ENCODE peak calls at places on chromosomes 2 and 18, in eight cellular contexts. One of them, this sample, is unnamed.

GRCh38 chr18:4068552-4069158 is 386.5 kb downstream of the DLGAP1 start:
- DNase-seq in body of pancreas: peak
- DNase-seq in brain microvascular endothelial cell: peak
- DNase-seq in fibroblast of pulmonary artery: peak
- DNase-seq in stomach: no peak
- DNase-seq in psoas muscle: no peak
- DNase-seq in GM06990: peak
- DNase-seq in neural progenitor cell: peak
- DNase-seq in this sample: no peak

GRCh38 chr2:240426797-240427721 is 8.4 kb upstream of the GPC1 start:
- DNase-seq in GM06990: no peak
- DNase-seq in body of pancreas: peak
- DNase-seq in fibroblast of pulmonary artery: peak
- DNase-seq in brain microvascular endothelial cell: peak
- DNase-seq in neural progenitor cell: no peak
- DNase-seq in psoas muscle: no peak
- DNase-seq in stomach: peak
- DNase-seq in this sample: no peak

GRCh38 chr18:58249677-58250076 is 205.7 kb downstream of the NEDD4L start:
- DNase-seq in stomach: no peak
- DNase-seq in psoas muscle: no peak
- DNase-seq in neural progenitor cell: no peak
- DNase-seq in fibroblast of pulmonary artery: no peak
- DNase-seq in brain microvascular endothelial cell: no peak
- DNase-seq in GM06990: no peak
- DNase-seq in body of pancreas: no peak
- DNase-seq in this sample: no peak

GRCh38 chr2:132916219-132916618 is 246.2 kb upstream of the LYPD1 start:
- DNase-seq in stomach: no peak
- DNase-seq in body of pancreas: no peak
- DNase-seq in fibroblast of pulmonary artery: no peak
- DNase-seq in psoas muscle: no peak
- DNase-seq in GM06990: no peak
- DNase-seq in neural progenitor cell: no peak
- DNase-seq in brain microvascular endothelial cell: no peak
- DNase-seq in this sample: no peak

GRCh38 chr18:44465337-44465736 is 215.4 kb upstream of the SETBP1 start:
- DNase-seq in psoas muscle: no peak
- DNase-seq in brain microvascular endothelial cell: no peak
- DNase-seq in stomach: no peak
- DNase-seq in body of pancreas: no peak
- DNase-seq in neural progenitor cell: no peak
- DNase-seq in fibroblast of pulmonary artery: peak
- DNase-seq in GM06990: no peak
- DNase-seq in this sample: no peak

GRCh38 chr2:146952691-146953090 is 892.1 kb upstream of the ACVR2A start:
- DNase-seq in brain microvascular endothelial cell: no peak
- DNase-seq in psoas muscle: no peak
- DNase-seq in neural progenitor cell: no peak
- DNase-seq in GM06990: no peak
- DNase-seq in stomach: no peak
- DNase-seq in body of pancreas: no peak
- DNase-seq in fibroblast of pulmonary artery: no peak
- DNase-seq in this sample: no peak

GRCh38 chr2:86170449-86170848 is 24.8 kb downstream of the IMMT start:
- DNase-seq in brain microvascular endothelial cell: no peak
- DNase-seq in neural progenitor cell: no peak
- DNase-seq in psoas muscle: no peak
- DNase-seq in stomach: no peak
- DNase-seq in body of pancreas: no peak
- DNase-seq in GM06990: no peak
- DNase-seq in fibroblast of pulmonary artery: no peak
- DNase-seq in this sample: no peak

GRCh38 chr2:45533771-45534170 is 77.3 kb downstream of the SRBD1 start:
- DNase-seq in GM06990: no peak
- DNase-seq in fibroblast of pulmonary artery: no peak
- DNase-seq in psoas muscle: no peak
- DNase-seq in stomach: no peak
- DNase-seq in brain microvascular endothelial cell: no peak
- DNase-seq in body of pancreas: no peak
- DNase-seq in neural progenitor cell: no peak
- DNase-seq in this sample: no peak

GRCh38 chr18:24003903-24004640 is 10.5 kb upstream of the TTC39C start:
- DNase-seq in neural progenitor cell: no peak
- DNase-seq in brain microvascular endothelial cell: no peak
- DNase-seq in fibroblast of pulmonary artery: no peak
- DNase-seq in body of pancreas: no peak
- DNase-seq in GM06990: no peak
- DNase-seq in stomach: no peak
- DNase-seq in psoas muscle: no peak
- DNase-seq in this sample: no peak

GRCh38 chr2:223590964-223591363 is 11.2 kb downstream of the SCG2 start:
- DNase-seq in stomach: no peak
- DNase-seq in GM06990: no peak
- DNase-seq in neural progenitor cell: no peak
- DNase-seq in psoas muscle: no peak
- DNase-seq in brain microvascular endothelial cell: peak
- DNase-seq in fibroblast of pulmonary artery: peak
- DNase-seq in body of pancreas: no peak
- DNase-seq in this sample: no peak

GRCh38 chr2:47451790-47452189 is 48.8 kb downstream of the MSH2 start:
- DNase-seq in neural progenitor cell: no peak
- DNase-seq in psoas muscle: no peak
- DNase-seq in GM06990: no peak
- DNase-seq in fibroblast of pulmonary artery: no peak
- DNase-seq in body of pancreas: no peak
- DNase-seq in brain microvascular endothelial cell: no peak
- DNase-seq in stomach: no peak
- DNase-seq in this sample: no peak

GRCh38 chr2:32671885-32672519 is 44.2 kb downstream of the TTC27 start:
- DNase-seq in stomach: no peak
- DNase-seq in body of pancreas: no peak
- DNase-seq in fibroblast of pulmonary artery: no peak
- DNase-seq in neural progenitor cell: no peak
- DNase-seq in GM06990: no peak
- DNase-seq in brain microvascular endothelial cell: no peak
- DNase-seq in psoas muscle: no peak
- DNase-seq in this sample: no peak

GRCh38 chr2:239644016-239644415 is 243.2 kb upstream of the HDAC4 start:
- DNase-seq in neural progenitor cell: peak
- DNase-seq in GM06990: no peak
- DNase-seq in fibroblast of pulmonary artery: peak
- DNase-seq in psoas muscle: no peak
- DNase-seq in brain microvascular endothelial cell: peak
- DNase-seq in stomach: no peak
- DNase-seq in body of pancreas: no peak
- DNase-seq in this sample: no peak

GRCh38 chr2:125243074-125243473 is 1218.0 kb downstream of the CNTNAP5 start:
- DNase-seq in body of pancreas: no peak
- DNase-seq in psoas muscle: no peak
- DNase-seq in brain microvascular endothelial cell: no peak
- DNase-seq in stomach: no peak
- DNase-seq in GM06990: no peak
- DNase-seq in fibroblast of pulmonary artery: no peak
- DNase-seq in neural progenitor cell: no peak
- DNase-seq in this sample: no peak

GRCh38 chr2:119156891-119157773 is 1.4 kb downstream of the C1QL2 start:
- DNase-seq in neural progenitor cell: no peak
- DNase-seq in body of pancreas: no peak
- DNase-seq in fibroblast of pulmonary artery: no peak
- DNase-seq in psoas muscle: no peak
- DNase-seq in GM06990: no peak
- DNase-seq in brain microvascular endothelial cell: no peak
- DNase-seq in stomach: no peak
- DNase-seq in this sample: no peak
- H3K4me3 ChIP-seq in neural progenitor cell: peak
- H3K4me3 ChIP-seq in body of pancreas: no peak
- H3K4me3 ChIP-seq in fibroblast of pulmonary artery: no peak
- H3K4me3 ChIP-seq in psoas muscle: peak
- H3K4me3 ChIP-seq in GM06990: no peak
- H3K4me3 ChIP-seq in brain microvascular endothelial cell: no peak
- H3K4me3 ChIP-seq in stomach: no peak
- H3K4me3 ChIP-seq in this sample: no peak

GRCh38 chr2:17962874-17963273 is 84.4 kb downstream of the KCNS3 start:
- DNase-seq in psoas muscle: no peak
- DNase-seq in stomach: no peak
- DNase-seq in body of pancreas: no peak
- DNase-seq in fibroblast of pulmonary artery: no peak
- DNase-seq in neural progenitor cell: peak
- DNase-seq in brain microvascular endothelial cell: peak
- DNase-seq in GM06990: no peak
- DNase-seq in this sample: no peak

GRCh38 chr2:17971531-17971930 is 93.1 kb downstream of the KCNS3 start:
- DNase-seq in psoas muscle: no peak
- DNase-seq in stomach: no peak
- DNase-seq in body of pancreas: no peak
- DNase-seq in brain microvascular endothelial cell: no peak
- DNase-seq in fibroblast of pulmonary artery: no peak
- DNase-seq in neural progenitor cell: no peak
- DNase-seq in GM06990: no peak
- DNase-seq in this sample: no peak

GRCh38 chr2:17965196-17965595 is 86.7 kb downstream of the KCNS3 start:
- DNase-seq in neural progenitor cell: no peak
- DNase-seq in fibroblast of pulmonary artery: no peak
- DNase-seq in body of pancreas: no peak
- DNase-seq in stomach: no peak
- DNase-seq in psoas muscle: no peak
- DNase-seq in brain microvascular endothelial cell: no peak
- DNase-seq in GM06990: no peak
- DNase-seq in this sample: no peak

GRCh38 chr2:17969661-17970060 is 91.2 kb downstream of the KCNS3 start:
- DNase-seq in psoas muscle: no peak
- DNase-seq in stomach: no peak
- DNase-seq in body of pancreas: no peak
- DNase-seq in neural progenitor cell: no peak
- DNase-seq in brain microvascular endothelial cell: peak
- DNase-seq in fibroblast of pulmonary artery: no peak
- DNase-seq in GM06990: no peak
- DNase-seq in this sample: no peak

DNA sequence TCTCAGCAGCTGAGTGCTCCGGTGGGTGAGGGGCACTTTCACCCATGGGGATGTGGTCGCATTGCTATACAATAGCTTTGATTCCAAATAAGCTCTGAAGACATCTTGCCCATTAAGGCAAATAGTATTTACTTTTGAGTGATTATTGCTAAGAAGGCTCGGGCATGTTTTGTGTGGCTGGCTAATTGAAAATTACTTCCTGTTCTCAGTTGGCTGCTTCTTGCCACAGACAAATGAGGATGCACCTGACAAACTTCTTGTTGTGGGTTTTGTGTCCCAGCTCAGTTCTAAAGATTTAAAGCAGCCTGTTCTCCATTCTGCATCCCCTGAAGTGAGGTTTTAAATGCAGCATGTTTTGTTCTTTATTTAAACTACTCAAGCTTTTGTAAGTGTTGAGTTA is 88.3 kb downstream of the KCNS3 start:
- DNase-seq in fibroblast of pulmonary artery: no peak
- DNase-seq in GM06990: peak
- DNase-seq in psoas muscle: no peak
- DNase-seq in body of pancreas: no peak
- DNase-seq in neural progenitor cell: no peak
- DNase-seq in brain microvascular endothelial cell: no peak
- DNase-seq in stomach: no peak
- DNase-seq in this sample: no peak
- H3K4me3 ChIP-seq in fibroblast of pulmonary artery: no peak
- H3K4me3 ChIP-seq in GM06990: no peak
- H3K4me3 ChIP-seq in psoas muscle: no peak
- H3K4me3 ChIP-seq in body of pancreas: no peak
- H3K4me3 ChIP-seq in neural progenitor cell: no peak
- H3K4me3 ChIP-seq in brain microvascular endothelial cell: no peak
- H3K4me3 ChIP-seq in stomach: no peak
- H3K4me3 ChIP-seq in this sample: no peak

GRCh38 chr2:118774458-118775133 is 72.9 kb downstream of the EN1 start:
- DNase-seq in stomach: peak
- DNase-seq in brain microvascular endothelial cell: peak
- DNase-seq in fibroblast of pulmonary artery: peak
- DNase-seq in neural progenitor cell: peak
- DNase-seq in body of pancreas: peak
- DNase-seq in psoas muscle: peak
- DNase-seq in GM06990: peak
- DNase-seq in this sample: peak
- H3K4me3 ChIP-seq in stomach: peak
- H3K4me3 ChIP-seq in brain microvascular endothelial cell: peak
- H3K4me3 ChIP-seq in fibroblast of pulmonary artery: peak
- H3K4me3 ChIP-seq in neural progenitor cell: peak
- H3K4me3 ChIP-seq in body of pancreas: peak
- H3K4me3 ChIP-seq in psoas muscle: peak
- H3K4me3 ChIP-seq in GM06990: no peak
- H3K4me3 ChIP-seq in this sample: peak

GRCh38 chr18:48921305-48922202 is 29.2 kb downstream of the SMAD7 start:
- DNase-seq in fibroblast of pulmonary artery: no peak
- DNase-seq in psoas muscle: no peak
- DNase-seq in brain microvascular endothelial cell: no peak
- DNase-seq in GM06990: no peak
- DNase-seq in body of pancreas: no peak
- DNase-seq in stomach: no peak
- DNase-seq in neural progenitor cell: peak
- DNase-seq in this sample: peak
- H3K4me3 ChIP-seq in fibroblast of pulmonary artery: no peak
- H3K4me3 ChIP-seq in psoas muscle: no peak
- H3K4me3 ChIP-seq in brain microvascular endothelial cell: no peak
- H3K4me3 ChIP-seq in GM06990: no peak
- H3K4me3 ChIP-seq in body of pancreas: no peak
- H3K4me3 ChIP-seq in stomach: no peak
- H3K4me3 ChIP-seq in neural progenitor cell: no peak
- H3K4me3 ChIP-seq in this sample: no peak

GRCh38 chr18:34493566-34494358 is 216.3 kb upstream of the DTNA start:
- DNase-seq in neural progenitor cell: peak
- DNase-seq in brain microvascular endothelial cell: no peak
- DNase-seq in stomach: no peak
- DNase-seq in psoas muscle: peak
- DNase-seq in GM06990: peak
- DNase-seq in fibroblast of pulmonary artery: peak
- DNase-seq in body of pancreas: peak
- DNase-seq in this sample: peak

GRCh38 chr18:34492652-34493051 is 217.4 kb upstream of the DTNA start:
- DNase-seq in body of pancreas: no peak
- DNase-seq in fibroblast of pulmonary artery: peak
- DNase-seq in neural progenitor cell: no peak
- DNase-seq in psoas muscle: no peak
- DNase-seq in GM06990: no peak
- DNase-seq in brain microvascular endothelial cell: no peak
- DNase-seq in stomach: no peak
- DNase-seq in this sample: no peak

GRCh38 chr18:34491719-34492118 is 218.4 kb upstream of the DTNA start:
- DNase-seq in body of pancreas: no peak
- DNase-seq in stomach: no peak
- DNase-seq in psoas muscle: no peak
- DNase-seq in brain microvascular endothelial cell: no peak
- DNase-seq in neural progenitor cell: no peak
- DNase-seq in GM06990: no peak
- DNase-seq in fibroblast of pulmonary artery: no peak
- DNase-seq in this sample: no peak

GRCh38 chr18:34494359-34494696 is 215.8 kb upstream of the DTNA start:
- DNase-seq in GM06990: no peak
- DNase-seq in neural progenitor cell: peak
- DNase-seq in body of pancreas: peak
- DNase-seq in fibroblast of pulmonary artery: no peak
- DNase-seq in brain microvascular endothelial cell: no peak
- DNase-seq in psoas muscle: peak
- DNase-seq in stomach: no peak
- DNase-seq in this sample: peak

GRCh38 chr18:34493099-34493544 is 217.0 kb upstream of the DTNA start:
- DNase-seq in brain microvascular endothelial cell: peak
- DNase-seq in stomach: peak
- DNase-seq in GM06990: peak
- DNase-seq in fibroblast of pulmonary artery: peak
- DNase-seq in body of pancreas: peak
- DNase-seq in psoas muscle: peak
- DNase-seq in neural progenitor cell: peak
- DNase-seq in this sample: peak
- H3K4me3 ChIP-seq in brain microvascular endothelial cell: peak
- H3K4me3 ChIP-seq in stomach: peak
- H3K4me3 ChIP-seq in GM06990: no peak
- H3K4me3 ChIP-seq in fibroblast of pulmonary artery: peak
- H3K4me3 ChIP-seq in body of pancreas: peak
- H3K4me3 ChIP-seq in psoas muscle: peak
- H3K4me3 ChIP-seq in neural progenitor cell: peak
- H3K4me3 ChIP-seq in this sample: peak